ENCODE peak calls at places on chromosomes 12 and 14, in five cellular contexts. One of them, this sample, is unnamed. For H3K36me3, the result is how much of the 10 kb centered on the place peaks cover.

GRCh38 chr12:117507547-117507946 is 146.1 kb upstream of the NOS1 start:
- DNase-seq in ovary: no peak
- DNase-seq in stomach: peak
- DNase-seq in IMR-90: no peak
- DNase-seq in heart left ventricle: no peak
- DNase-seq in this sample: no peak

GRCh38 chr12:54392485-54393349 is 8.2 kb upstream of the ZNF385A start:
- DNase-seq in stomach: no peak
- DNase-seq in ovary: no peak
- DNase-seq in IMR-90: no peak
- DNase-seq in heart left ventricle: no peak
- DNase-seq in this sample: no peak

GRCh38 chr14:34032720-34033119 is 81.8 kb upstream of the EGLN3 start:
- DNase-seq in ovary: no peak
- DNase-seq in heart left ventricle: no peak
- DNase-seq in IMR-90: no peak
- DNase-seq in stomach: no peak
- DNase-seq in this sample: no peak

GRCh38 chr12:23428758-23429157 is 520.7 kb downstream of the SOX5 start:
- DNase-seq in stomach: no peak
- DNase-seq in heart left ventricle: no peak
- DNase-seq in IMR-90: no peak
- DNase-seq in ovary: no peak
- DNase-seq in this sample: no peak

GRCh38 chr14:95157195-95157986 is at the start of gene DICER1:
- DNase-seq in heart left ventricle: peak
- DNase-seq in ovary: peak
- DNase-seq in stomach: peak
- DNase-seq in IMR-90: peak
- DNase-seq in this sample: peak

GRCh38 chr12:91383106-91383505 is 200.5 kb upstream of the DCN start:
- DNase-seq in stomach: no peak
- DNase-seq in ovary: no peak
- DNase-seq in IMR-90: peak
- DNase-seq in heart left ventricle: no peak
- DNase-seq in this sample: no peak

GRCh38 chr12:75837700-75838099 is 193.9 kb downstream of the PHLDA1 start:
- DNase-seq in stomach: no peak
- DNase-seq in IMR-90: no peak
- DNase-seq in ovary: no peak
- DNase-seq in heart left ventricle: peak
- DNase-seq in this sample: no peak

GRCh38 chr12:76784600-76785051 is 20.7 kb downstream of the ZDHHC17 start:
- DNase-seq in ovary: no peak
- DNase-seq in heart left ventricle: no peak
- DNase-seq in stomach: no peak
- DNase-seq in IMR-90: peak
- DNase-seq in this sample: no peak

GRCh38 chr12:124847113-124847512 is 16.6 kb downstream of the SCARB1 start:
- DNase-seq in heart left ventricle: no peak
- DNase-seq in stomach: peak
- DNase-seq in ovary: no peak
- DNase-seq in IMR-90: no peak
- DNase-seq in this sample: no peak

GRCh38 chr12:78101181-78101876 is 270.6 kb downstream of the NAV3 start:
- DNase-seq in heart left ventricle: no peak
- DNase-seq in IMR-90: no peak
- DNase-seq in ovary: no peak
- DNase-seq in stomach: no peak
- DNase-seq in this sample: no peak

GRCh38 chr12:99824900-99825562 is 159.7 kb downstream of the ANKS1B start:
- DNase-seq in IMR-90: no peak
- DNase-seq in heart left ventricle: no peak
- DNase-seq in stomach: no peak
- DNase-seq in ovary: no peak
- DNase-seq in this sample: no peak

GRCh38 chr12:113239811-113240331 is 18.6 kb downstream of the TPCN1 start:
- DNase-seq in stomach: no peak
- DNase-seq in ovary: no peak
- DNase-seq in heart left ventricle: no peak
- DNase-seq in IMR-90: no peak
- DNase-seq in this sample: no peak

GRCh38 chr12:83841620-83842019 is 1071.0 kb downstream of the SLC6A15 start:
- DNase-seq in stomach: no peak
- DNase-seq in IMR-90: no peak
- DNase-seq in ovary: no peak
- DNase-seq in heart left ventricle: no peak
- DNase-seq in this sample: no peak

GRCh38 chr12:103571286-103571685 is 15.8 kb upstream of the STAB2 start:
- DNase-seq in stomach: peak
- DNase-seq in IMR-90: no peak
- DNase-seq in heart left ventricle: no peak
- DNase-seq in ovary: no peak
- DNase-seq in this sample: peak

GRCh38 chr12:86283607-86284006 is 27.4 kb upstream of the MGAT4C start:
- DNase-seq in IMR-90: no peak
- DNase-seq in stomach: no peak
- DNase-seq in ovary: no peak
- DNase-seq in heart left ventricle: no peak
- DNase-seq in this sample: no peak

GRCh38 chr14:93114713-93115068 is 1.0 kb downstream of the ITPK1 start:
- DNase-seq in heart left ventricle: no peak
- DNase-seq in stomach: peak
- DNase-seq in IMR-90: no peak
- DNase-seq in ovary: no peak
- DNase-seq in this sample: peak

GRCh38 chr14:54882521-54882920 is 20.1 kb downstream of the GCH1 start:
- DNase-seq in IMR-90: no peak
- DNase-seq in ovary: no peak
- DNase-seq in heart left ventricle: no peak
- DNase-seq in stomach: no peak
- DNase-seq in this sample: no peak

GRCh38 chr12:39755475-39755874 is 135.9 kb upstream of the ABCD2 start:
- DNase-seq in ovary: no peak
- DNase-seq in heart left ventricle: no peak
- DNase-seq in stomach: no peak
- DNase-seq in IMR-90: no peak
- DNase-seq in this sample: no peak

GRCh38 chr12:47964102-47964723 is 817 bp downstream of the TMEM106C start:
- DNase-seq in ovary: peak
- DNase-seq in stomach: peak
- DNase-seq in IMR-90: no peak
- DNase-seq in heart left ventricle: no peak
- DNase-seq in this sample: no peak

GRCh38 chr12:77888611-77889010 is 57.9 kb downstream of the NAV3 start:
- DNase-seq in heart left ventricle: no peak
- DNase-seq in ovary: no peak
- DNase-seq in stomach: no peak
- DNase-seq in IMR-90: peak
- DNase-seq in this sample: no peak

GRCh38 chr14:69625299-69626131 is 14.1 kb downstream of the SUSD6 start:
- DNase-seq in IMR-90: peak
- DNase-seq in stomach: peak
- DNase-seq in heart left ventricle: peak
- DNase-seq in ovary: no peak
- DNase-seq in this sample: no peak

GRCh38 chr14:91038439-91038838 is 22.0 kb downstream of the RPS6KA5 start:
- DNase-seq in heart left ventricle: no peak
- DNase-seq in ovary: no peak
- DNase-seq in stomach: no peak
- DNase-seq in IMR-90: no peak
- DNase-seq in this sample: no peak

GRCh38 chr12:79055926-79056674 is 191.5 kb downstream of the SYT1 start:
- DNase-seq in stomach: no peak
- DNase-seq in IMR-90: peak
- DNase-seq in ovary: no peak
- DNase-seq in heart left ventricle: no peak
- DNase-seq in this sample: no peak

GRCh38 chr12:56115329-56115728 is 1.1 kb upstream of the RPL41 start:
- DNase-seq in stomach: no peak
- DNase-seq in ovary: peak
- DNase-seq in heart left ventricle: no peak
- DNase-seq in IMR-90: peak
- DNase-seq in this sample: no peak

GRCh38 chr12:54385251-54385914 is 850 bp upstream of the ZNF385A start:
- DNase-seq in ovary: no peak
- DNase-seq in stomach: no peak
- DNase-seq in IMR-90: no peak
- DNase-seq in heart left ventricle: no peak
- DNase-seq in this sample: peak

GRCh38 chr12:95877622-95878021 is 18.9 kb downstream of the SNRPF start:
- DNase-seq in IMR-90: no peak
- DNase-seq in ovary: no peak
- DNase-seq in heart left ventricle: no peak
- DNase-seq in stomach: no peak
- DNase-seq in this sample: no peak

GRCh38 chr12:62714409-62715075 is 220.4 kb downstream of the PPM1H start:
- DNase-seq in stomach: no peak
- DNase-seq in heart left ventricle: peak
- DNase-seq in IMR-90: no peak
- DNase-seq in ovary: peak
- DNase-seq in this sample: no peak

GRCh38 chr12:68899251-68899771 is 33.7 kb downstream of the CPM start:
- DNase-seq in IMR-90: peak
- DNase-seq in heart left ventricle: peak
- DNase-seq in stomach: peak
- DNase-seq in ovary: peak
- DNase-seq in this sample: no peak

GRCh38 chr12:12716845-12717585 is at the start of gene CDKN1B:
- DNase-seq in stomach: peak
- DNase-seq in IMR-90: peak
- DNase-seq in ovary: peak
- DNase-seq in heart left ventricle: peak
- DNase-seq in this sample: peak
- TF ChIP-seq POLR2A in stomach: no peak
- TF ChIP-seq POLR2A in IMR-90: peak
- TF ChIP-seq POLR2A in ovary: peak
- TF ChIP-seq POLR2A in heart left ventricle: peak
- TF ChIP-seq POLR2A in this sample: peak

DNA sequence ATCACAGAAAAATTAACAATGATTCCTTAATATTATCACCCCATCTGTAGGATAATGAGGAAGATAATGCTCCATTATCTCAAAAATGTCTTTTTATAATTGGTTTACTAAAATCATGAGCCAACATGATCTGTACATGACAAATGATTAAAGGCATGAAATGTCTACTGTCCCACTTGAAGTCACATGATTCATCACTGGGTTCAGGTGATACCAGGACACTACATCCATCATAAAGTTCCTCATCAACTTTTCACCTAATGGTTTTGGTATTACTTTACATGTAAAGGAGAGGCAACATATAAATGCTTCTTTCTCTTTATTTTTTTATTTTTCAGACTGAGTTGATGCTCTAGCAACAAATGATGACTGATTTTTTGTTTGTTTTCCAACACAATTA is 313.3 kb downstream of the MED13L start:
- DNase-seq in IMR-90: no peak
- DNase-seq in heart left ventricle: no peak
- DNase-seq in stomach: no peak
- DNase-seq in ovary: no peak
- DNase-seq in this sample: no peak
- H3K36me3 ChIP-seq in IMR-90: under half
- H3K36me3 ChIP-seq in heart left ventricle: half or more
- H3K36me3 ChIP-seq in stomach: half or more
- H3K36me3 ChIP-seq in ovary: under half
- H3K36me3 ChIP-seq in this sample: half or more

GRCh38 chr12:109572506-109572845 is 828 bp downstream of the MMAB start:
- DNase-seq in ovary: no peak
- DNase-seq in heart left ventricle: no peak
- DNase-seq in stomach: no peak
- DNase-seq in IMR-90: no peak
- DNase-seq in this sample: no peak
- H3K27ac ChIP-seq in ovary: no peak
- H3K27ac ChIP-seq in heart left ventricle: peak
- H3K27ac ChIP-seq in stomach: no peak
- H3K27ac ChIP-seq in IMR-90: no peak
- H3K27ac ChIP-seq in this sample: peak

DNA sequence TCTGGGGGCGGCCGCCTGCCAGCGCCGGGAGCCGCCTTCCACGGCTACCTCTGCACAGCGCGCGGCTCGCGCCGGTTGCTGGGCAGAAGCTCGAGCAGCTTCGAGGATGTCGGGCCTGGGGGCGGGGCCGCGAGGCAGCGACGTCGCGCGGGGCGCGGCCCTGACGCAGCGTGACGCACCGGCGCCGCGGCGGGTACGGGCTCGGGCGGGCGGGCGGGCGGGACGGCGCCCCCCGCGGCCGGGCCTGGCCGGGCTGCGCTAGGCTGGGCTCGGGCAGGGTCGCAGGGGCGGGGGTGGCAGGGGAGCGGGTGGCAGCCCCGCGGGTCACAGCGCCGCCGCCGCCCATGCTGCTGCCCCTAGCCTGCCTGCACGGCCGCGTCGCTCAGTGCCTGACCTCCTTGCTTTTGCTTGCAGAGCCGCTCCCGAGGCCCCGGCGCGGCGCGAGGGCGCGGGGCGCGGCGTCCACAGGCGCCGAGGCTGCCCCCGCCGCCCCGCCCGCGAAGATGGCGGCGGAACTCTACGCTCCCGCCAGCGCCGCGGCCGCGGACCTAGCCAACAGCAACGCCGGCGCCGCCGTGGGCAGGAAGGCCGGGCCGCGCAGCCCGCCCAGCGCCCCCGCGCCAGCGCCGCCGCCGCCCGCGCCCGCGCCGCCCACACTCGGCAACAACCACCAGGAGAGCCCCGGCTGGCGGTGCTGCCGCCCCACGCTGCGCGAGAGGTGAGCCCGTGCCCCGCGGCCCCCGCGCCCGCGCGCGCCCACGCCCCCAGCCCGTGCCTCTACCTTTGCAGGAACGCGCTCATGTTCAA is at the start of gene BTBD6:
- DNase-seq in heart left ventricle: peak
- DNase-seq in stomach: peak
- DNase-seq in IMR-90: peak
- DNase-seq in ovary: peak
- DNase-seq in this sample: peak
- TF ChIP-seq POLR2A in heart left ventricle: peak
- TF ChIP-seq POLR2A in stomach: no peak
- TF ChIP-seq POLR2A in IMR-90: no peak
- TF ChIP-seq POLR2A in ovary: peak
- TF ChIP-seq POLR2A in this sample: no peak

DNA sequence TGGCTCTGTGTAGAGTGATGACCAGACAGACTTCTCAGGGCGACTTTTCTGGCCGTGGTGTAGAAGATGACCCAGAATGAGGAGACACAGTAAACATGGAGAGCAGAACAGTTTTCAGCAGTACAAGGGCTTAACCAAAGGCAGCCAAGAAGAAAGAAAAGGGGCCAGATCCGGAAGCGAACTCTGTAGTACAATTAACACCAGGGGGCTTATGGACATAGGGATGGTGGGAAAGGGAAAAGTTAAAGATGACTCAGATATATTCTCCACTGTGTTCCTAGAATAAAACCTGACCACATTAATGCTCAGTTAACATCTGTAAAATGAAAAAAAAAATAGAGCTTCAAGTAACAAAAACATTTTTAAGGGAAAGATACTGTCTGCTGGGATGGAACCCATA is 60.2 kb downstream of the LGR5 start:
- DNase-seq in IMR-90: no peak
- DNase-seq in stomach: no peak
- DNase-seq in ovary: no peak
- DNase-seq in heart left ventricle: no peak
- DNase-seq in this sample: no peak
- H3K36me3 ChIP-seq in IMR-90: under half
- H3K36me3 ChIP-seq in stomach: under half
- H3K36me3 ChIP-seq in ovary: under half
- H3K36me3 ChIP-seq in heart left ventricle: under half
- H3K36me3 ChIP-seq in this sample: under half

This sample was measured in upper lobe of left lung.